ENCODE peak calls at places on chromosomes 11 and 22, in nine cellular contexts. B is endothelial cell; G is CD4-positive, alpha-beta T cell; X is AG10803; R is PC-3; N is AG04450; L is heart left ventricle; V is CD8-positive, alpha-beta T cell; P is stomach. T is an unnamed sample.

GRCh38 chr11:109424893-109425292 is 2.9 kb downstream of the C11orf87 start:
- DNase-seq in B (peak; percentile 41), G (no peak), X (no peak), R (peak; percentile 59), N (no peak), L (no peak), V (no peak), P (peak; percentile 33), T (no peak)

GRCh38 chr22:41579297-41579996 is 10.2 kb downstream of the PMM1 start:
- DNase-seq in B (no peak), G (no peak), X (no peak), R (no peak), N (no peak), L (no peak), V (no peak), P (no peak), T (no peak)

GRCh38 chr11:79536155-79536917 is 95.5 kb upstream of the TENM4 start:
- DNase-seq in B (no peak), G (no peak), X (no peak), R (peak; percentile 9), N (no peak), L (no peak), V (no peak), P (no peak), T (no peak)

GRCh38 chr11:108647701-108648527 is 17.0 kb upstream of the DDX10 start:
- DNase-seq in B (peak; percentile 72), G (peak; percentile 49), X (peak; percentile 83), R (peak; percentile 88), N (peak; percentile 62), L (peak; percentile 74), V (peak; percentile 64), P (peak; percentile 67), T (peak; percentile 88)

GRCh38 chr11:115591380-115591779 is 87.2 kb upstream of the CADM1 start:
- DNase-seq in B (no peak), G (no peak), X (no peak), R (no peak), N (no peak), L (no peak), V (no peak), P (no peak), T (no peak)

GRCh38 chr11:134987223-134987768 is 575.3 kb upstream of the B3GAT1 start:
- DNase-seq in B (no peak), G (no peak), X (no peak), R (no peak), N (no peak), L (no peak), V (no peak), P (no peak), T (no peak)

GRCh38 chr11:117684731-117685130 is 112.3 kb downstream of the DSCAML1 start:
- DNase-seq in B (no peak), G (no peak), X (no peak), R (no peak), N (no peak), L (no peak), V (no peak), P (no peak), T (no peak)

GRCh38 chr22:50715250-50715649 is 22.8 kb upstream of the ACR start:
- DNase-seq in B (no peak), G (no peak), X (no peak), R (no peak), N (no peak), L (no peak), V (no peak), P (no peak), T (no peak)

GRCh38 chr11:44380009-44380313 is 70.0 kb upstream of the ALX4 start:
- DNase-seq in B (no peak), G (no peak), X (no peak), R (no peak), N (no peak), L (no peak), V (no peak), P (no peak), T (no peak)

GRCh38 chr11:79055866-79056632 is 384.8 kb downstream of the TENM4 start:
- DNase-seq in B (no peak), G (no peak), X (peak; percentile 95), R (no peak), N (no peak), L (peak; percentile 23), V (no peak), P (no peak), T (no peak)

GRCh38 chr22:39388261-39389011 is 11.1 kb upstream of the TAB1 start:
- DNase-seq in B (peak; percentile 89), G (peak; percentile 73), X (peak; percentile 61), R (peak; percentile 63), N (peak; percentile 55), L (peak; percentile 83), V (peak; percentile 73), P (peak; percentile 76), T (peak; percentile 85)

GRCh38 chr22:30265851-30266444 is 703 bp downstream of the OSM start:
- DNase-seq in B (no peak), G (peak; percentile 66), X (no peak), R (no peak), N (no peak), L (no peak), V (peak; percentile 83), P (peak; percentile 68), T (peak; percentile 58)

GRCh38 chr11:14803846-14804245 is 88.2 kb downstream of the CYP2R1 start:
- DNase-seq in B (no peak), G (no peak), X (no peak), R (no peak), N (no peak), L (no peak), V (no peak), P (no peak), T (no peak)

GRCh38 chr11:131609317-131609716 is 238.9 kb downstream of the NTM start:
- DNase-seq in B (no peak), G (no peak), X (peak; percentile 95), R (no peak), N (peak; percentile 7), L (no peak), V (no peak), P (no peak), T (no peak)

DNA sequence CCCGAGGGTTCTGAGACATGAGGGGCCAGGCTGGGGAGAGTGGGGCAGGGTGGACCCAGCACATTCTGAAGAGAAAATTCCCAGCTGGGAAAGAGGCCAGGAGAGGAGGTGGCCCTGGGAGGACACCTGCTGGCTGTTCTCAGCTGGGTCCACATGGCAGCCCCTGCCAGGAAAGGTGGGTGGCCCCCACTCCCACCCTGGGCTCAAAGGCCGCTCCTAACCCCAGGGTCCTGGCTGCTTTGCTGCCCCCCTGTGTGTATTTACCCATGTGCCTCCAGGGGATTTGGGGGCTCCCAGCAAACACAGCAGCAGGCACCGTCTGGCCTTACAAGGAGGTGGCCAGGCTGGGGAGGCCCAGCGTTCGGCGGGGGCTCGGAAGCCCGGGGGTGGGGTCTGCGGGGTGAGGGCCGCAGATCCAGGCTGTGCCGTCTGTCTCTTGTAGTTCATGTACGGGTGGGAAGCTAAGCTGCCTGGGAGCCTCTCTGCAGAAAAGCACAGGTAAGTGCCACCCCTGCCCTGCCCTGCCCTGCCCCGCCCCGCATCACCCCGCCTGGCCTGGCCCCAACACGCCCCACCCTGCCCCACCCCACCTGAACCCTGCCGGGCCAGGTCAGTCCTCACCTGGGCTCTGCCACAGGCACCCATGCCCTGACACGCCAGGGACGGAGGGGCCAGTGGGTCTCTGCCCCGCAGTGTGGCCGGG is 10.6 kb downstream of the MUC5B start:
- DNase-seq in B (peak; percentile 2), G (no peak), X (no peak), R (peak; percentile 34), N (no peak), L (no peak), V (no peak), P (no peak), T (no peak)
- TF ChIP-seq CTCF in B (no peak), G (no peak), X (no peak), R (peak; percentile 53), N (no peak), L (no peak), V (no peak), P (no peak), T (no peak)

GRCh38 chr11:19739872-19740271 is 27.2 kb downstream of the NAV2 start:
- DNase-seq in B (peak; percentile 40), G (no peak), X (peak; percentile 26), R (no peak), N (no peak), L (peak; percentile 30), V (no peak), P (no peak), T (no peak)
- TF ChIP-seq CTCF in B (peak; percentile 24), G (no peak), X (peak; percentile 54), R (peak; percentile 37), N (peak; percentile 56), L (peak; percentile 25), V (no peak), P (no peak), T (no peak)

GRCh38 chr11:59142530-59143507 is at the start of gene FAM111A:
- DNase-seq in B (peak; percentile 80), G (peak; percentile 67), X (peak; percentile 85), R (peak; percentile 96), N (peak; percentile 65), L (peak; percentile 90), V (peak; percentile 87), P (peak; percentile 92), T (peak; percentile 82)
- TF ChIP-seq CTCF in B (no peak), G (no peak), X (peak; percentile 31), R (peak; percentile 49), N (peak; percentile 43), L (no peak), V (peak; percentile 45), P (no peak), T (no peak)

GRCh38 chr11:64361659-64362058 is 2.7 kb downstream of the RPS6KA4 start:
- DNase-seq in B (no peak), G (no peak), X (no peak), R (no peak), N (no peak), L (no peak), V (no peak), P (no peak), T (no peak)

GRCh38 chr11:64358907-64359711 is at the start of gene RPS6KA4:
- DNase-seq in B (peak; percentile 61), G (no peak), X (peak; percentile 56), R (peak; percentile 82), N (no peak), L (peak; percentile 73), V (peak; percentile 45), P (peak; percentile 74), T (peak; percentile 87)

GRCh38 chr11:64360403-64360980 is 1.5 kb downstream of the RPS6KA4 start:
- DNase-seq in B (no peak), G (no peak), X (no peak), R (no peak), N (no peak), L (no peak), V (no peak), P (no peak), T (no peak)

GRCh38 chr11:64358536-64358906 is 441 bp upstream of the RPS6KA4 start:
- DNase-seq in B (no peak), G (no peak), X (no peak), R (no peak), N (no peak), L (no peak), V (no peak), P (no peak), T (no peak)

DNA sequence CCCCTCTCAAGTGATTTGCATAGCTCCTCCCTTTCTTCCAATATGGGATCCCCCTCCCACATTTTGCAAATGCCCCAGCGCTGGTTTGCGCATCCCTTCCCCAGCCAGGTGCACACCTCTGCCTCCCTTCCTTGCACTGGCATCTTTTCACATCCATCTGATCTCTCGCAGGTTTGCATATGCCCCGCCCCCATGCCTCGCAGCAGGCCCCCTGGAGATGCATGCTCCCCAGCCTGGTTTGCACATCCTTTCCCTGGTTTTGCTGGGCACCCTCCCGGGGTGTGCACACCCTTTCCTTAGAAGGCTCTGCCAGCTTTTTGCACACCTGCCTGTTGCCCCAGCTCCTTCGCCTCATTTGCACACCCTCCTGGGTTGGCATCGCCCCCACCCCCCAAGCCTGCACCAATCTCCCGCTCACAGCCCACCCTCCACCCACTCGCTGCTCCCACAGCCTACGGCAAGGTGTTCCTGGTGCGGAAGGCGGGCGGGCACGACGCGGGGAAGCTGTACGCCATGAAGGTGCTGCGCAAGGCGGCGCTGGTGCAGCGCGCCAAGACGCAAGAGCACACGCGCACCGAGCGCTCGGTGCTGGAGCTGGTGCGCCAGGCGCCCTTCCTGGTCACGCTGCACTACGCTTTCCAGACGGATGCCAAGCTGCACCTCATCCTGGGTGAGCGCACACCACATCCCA is 895 bp downstream of the RPS6KA4 start:
- DNase-seq in B (no peak), G (no peak), X (no peak), R (peak; percentile 25), N (no peak), L (no peak), V (peak; percentile 25), P (peak; percentile 46), T (peak; percentile 52)
- TF ChIP-seq CTCF in B (no peak), G (no peak), X (no peak), R (peak; percentile 24), N (no peak), L (no peak), V (no peak), P (no peak), T (no peak)